ENCODE peak calls at places on chromosomes 16 and 17, in ten cellular contexts. L is GM20000; H is progenitor cell of endocrine pancreas; Q is body of pancreas; S is neural crest cell; N is A549; U is activated CD8-positive, alpha-beta T cell treated with anti-CD3 and anti-CD28 coated beads for 36 hours; D is H9; W is endothelial cell; T is endothelial cell of umbilical vein. C is an unnamed sample.
A peak's percentile ranks its signal among the peaks of the same experiment; 100 is the strongest.

GRCh38 chr16:86761117-86761971 is 183.0 kb downstream of the FOXL1 start:
- DNase-seq in L (peak; percentile 63), H (peak; percentile 61), Q (peak; percentile 47), S (peak; percentile 78), N (peak; percentile 62), U (peak; percentile 63), D (peak; percentile 82), W (peak; percentile 79), T (peak; percentile 72), C (peak; percentile 48)

GRCh38 chr16:78669994-78670393 is 570.5 kb downstream of the WWOX start:
- DNase-seq in L (no peak), H (no peak), Q (no peak), S (no peak), N (no peak), U (no peak), D (no peak), W (no peak), T (no peak), C (no peak)

GRCh38 chr17:28925912-28926365 is 23.1 kb upstream of the DHRS13 start:
- DNase-seq in L (peak; percentile 56), H (no peak), Q (no peak), S (no peak), N (no peak), U (peak; percentile 59), D (no peak), W (no peak), T (peak; percentile 88), C (peak; percentile 18)

GRCh38 chr16:74713876-74714275 is 13.2 kb upstream of the MLKL start:
- DNase-seq in L (no peak), H (no peak), Q (no peak), S (no peak), N (no peak), U (no peak), D (no peak), W (no peak), T (no peak), C (no peak)

GRCh38 chr16:20424129-20424866 is 15.0 kb downstream of the ACSM5 start:
- DNase-seq in L (no peak), H (no peak), Q (no peak), S (no peak), N (no peak), U (no peak), D (no peak), W (no peak), T (no peak), C (no peak)

GRCh38 chr17:66713533-66714042 is 121.3 kb upstream of the CACNG5 start:
- DNase-seq in L (peak; percentile 53), H (no peak), Q (no peak), S (no peak), N (no peak), U (peak; percentile 71), D (no peak), W (no peak), T (no peak), C (no peak)

GRCh38 chr16:85583491-85584181 is 29.5 kb upstream of the GSE1 start:
- DNase-seq in L (no peak), H (no peak), Q (no peak), S (no peak), N (no peak), U (peak; percentile 66), D (no peak), W (no peak), T (no peak), C (no peak)

GRCh38 chr17:38922538-38923291 is 2.7 kb upstream of the LASP1NB start:
- DNase-seq in L (no peak), H (no peak), Q (peak; percentile 84), S (no peak), N (no peak), U (no peak), D (peak; percentile 71), W (no peak), T (peak; percentile 67), C (no peak)

GRCh38 chr17:55394357-55395021 is 27.1 kb downstream of the MMD start:
- DNase-seq in L (no peak), H (no peak), Q (no peak), S (no peak), N (no peak), U (no peak), D (no peak), W (no peak), T (no peak), C (no peak)

DNA sequence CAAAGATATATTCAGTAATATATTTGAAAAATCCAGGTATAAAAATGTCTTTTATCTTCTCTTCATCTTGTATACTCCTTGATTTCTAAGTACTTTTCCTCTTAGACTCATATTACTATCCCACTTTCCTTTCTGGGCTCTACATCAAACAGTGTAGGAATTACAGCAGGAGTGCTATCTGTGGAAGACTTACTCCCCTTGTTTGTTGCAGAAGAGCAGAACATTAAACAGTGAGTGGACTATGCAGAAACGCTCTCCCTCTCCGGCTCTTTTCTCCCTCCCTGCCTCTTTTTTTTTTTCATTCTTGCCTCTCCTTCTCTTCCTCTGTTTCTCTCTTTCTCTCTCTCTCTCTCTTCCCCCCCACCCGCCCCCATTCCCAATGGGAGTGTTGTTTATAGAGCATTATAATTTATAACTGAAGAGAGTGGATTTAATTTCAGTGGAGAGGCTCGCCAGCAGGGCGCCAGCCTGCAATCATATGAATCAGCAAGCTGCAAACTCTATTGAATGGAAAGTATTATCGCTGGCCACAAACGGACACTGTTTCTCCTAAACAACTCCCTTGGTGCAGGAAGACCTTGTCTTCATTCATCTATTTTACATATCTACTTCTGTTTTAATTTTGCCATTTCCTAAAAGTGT is 242.3 kb upstream of the TBX2 start:
- DNase-seq in L (no peak), H (no peak), Q (peak; percentile 13), S (no peak), N (peak; percentile 42), U (no peak), D (no peak), W (no peak), T (no peak), C (no peak)
- TF ChIP-seq CTCF in L (no peak), H (no peak), Q (no peak), S (peak; percentile 38), N (no peak), U (no peak), D (no peak), W (no peak), T (no peak), C (no peak)

GRCh38 chr17:11803635-11804034 is 193.6 kb downstream of the ZNF18 start:
- DNase-seq in L (no peak), H (no peak), Q (no peak), S (no peak), N (no peak), U (no peak), D (no peak), W (no peak), T (no peak), C (no peak)

GRCh38 chr17:11795906-11796305 is 197.6 kb downstream of the DNAH9 start:
- DNase-seq in L (no peak), H (no peak), Q (no peak), S (no peak), N (no peak), U (no peak), D (no peak), W (no peak), T (no peak), C (no peak)

GRCh38 chr17:11803226-11803625 is 194.0 kb downstream of the ZNF18 start:
- DNase-seq in L (no peak), H (no peak), Q (no peak), S (no peak), N (no peak), U (no peak), D (no peak), W (no peak), T (no peak), C (no peak)

GRCh38 chr17:11797803-11798202 is 199.5 kb downstream of the ZNF18 start:
- DNase-seq in L (no peak), H (no peak), Q (no peak), S (no peak), N (peak; percentile 17), U (no peak), D (no peak), W (no peak), T (no peak), C (no peak)
- TF ChIP-seq CTCF in L (no peak), H (peak; percentile 11), Q (no peak), S (peak; percentile 35), N (peak; percentile 9), U (peak; percentile 22), D (peak; percentile 63), W (no peak), T (no peak), C (peak; percentile 43)

GRCh38 chr17:74160656-74161500 is 42.6 kb upstream of the RPL38 start:
- DNase-seq in L (no peak), H (no peak), Q (no peak), S (no peak), N (no peak), U (no peak), D (peak; percentile 20), W (no peak), T (no peak), C (no peak)

GRCh38 chr17:74161501-74161850 is 42.0 kb upstream of the RPL38 start:
- DNase-seq in L (no peak), H (no peak), Q (no peak), S (no peak), N (no peak), U (no peak), D (peak; percentile 25), W (no peak), T (no peak), C (no peak)

GRCh38 chr17:74158761-74159160 is 44.7 kb upstream of the RPL38 start:
- DNase-seq in L (no peak), H (no peak), Q (no peak), S (no peak), N (no peak), U (no peak), D (peak; percentile 17), W (no peak), T (no peak), C (no peak)

GRCh38 chr17:74157366-74157765 is 46.1 kb upstream of the RPL38 start:
- DNase-seq in L (no peak), H (no peak), Q (no peak), S (no peak), N (no peak), U (no peak), D (peak; percentile 16), W (no peak), T (no peak), C (no peak)

DNA sequence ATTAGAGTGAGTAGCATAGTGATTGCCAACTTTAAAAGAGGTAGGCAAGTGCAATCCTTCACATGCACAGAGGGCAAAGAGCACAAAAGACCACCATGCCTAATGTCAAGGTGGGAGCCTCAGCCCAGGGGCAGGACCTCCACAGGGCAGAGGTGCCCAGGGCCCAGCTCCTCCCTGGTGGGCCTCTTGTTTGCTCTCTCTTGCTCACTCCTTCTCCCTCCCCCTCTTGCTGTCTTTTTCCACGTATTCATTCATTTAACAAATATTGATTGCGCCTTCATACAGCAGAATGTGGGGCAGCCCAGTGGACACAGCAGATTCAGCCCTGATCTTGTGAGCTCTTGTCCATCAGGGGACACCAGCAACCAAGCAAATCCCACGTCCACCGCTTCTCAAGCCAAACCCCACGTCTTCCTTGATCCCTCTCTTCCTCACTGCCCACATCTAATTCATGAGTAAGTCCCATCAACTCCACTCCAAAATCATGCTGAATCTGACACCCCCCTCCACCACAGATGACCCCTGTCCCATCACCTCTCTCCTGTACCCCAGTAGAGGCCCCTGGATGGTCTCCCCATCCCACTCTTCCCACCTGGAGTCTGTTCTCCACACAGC is 44.1 kb upstream of the RPL38 start:
- DNase-seq in L (no peak), H (no peak), Q (no peak), S (no peak), N (no peak), U (no peak), D (peak; percentile 14), W (no peak), T (no peak), C (no peak)
- TF ChIP-seq CTCF in L (no peak), H (no peak), Q (no peak), S (no peak), N (no peak), U (no peak), D (no peak), W (no peak), T (no peak), C (no peak)

GRCh38 chr16:59586331-59586730 is 852.2 kb upstream of the GOT2 start:
- DNase-seq in L (no peak), H (no peak), Q (no peak), S (no peak), N (no peak), U (no peak), D (no peak), W (no peak), T (no peak), C (no peak)
- TF ChIP-seq CTCF in L (no peak), H (no peak), Q (no peak), S (no peak), N (no peak), U (no peak), D (no peak), W (no peak), T (no peak), C (no peak)

C was measured in DND-41.